ENCODE peak calls at places on chromosomes 6 and 20, in eight cellular contexts. T is stomach, H is left lung, F is HepG2, N is gastrocnemius medialis, P is WERI-Rb-1, S is MM.1S, R is fibroblast of pulmonary artery. J is an unnamed sample.

GRCh38 chr6:150775804-150776203 is 89.7 kb upstream of the MTHFD1L start:
- DNase-seq in F (no peak), R (no peak), S (no peak), H (no peak), P (no peak), N (no peak), T (no peak), J (no peak)

GRCh38 chr20:64106981-64107735 is at the start of gene NPBWR2:
- DNase-seq in R (no peak), F (no peak), N (no peak), H (peak), S (no peak), P (no peak), T (no peak), J (no peak)

GRCh38 chr6:145736854-145737181 is 1.5 kb upstream of the EPM2A start:
- DNase-seq in F (no peak), S (no peak), T (no peak), N (no peak), H (no peak), P (no peak), R (peak), J (no peak)

GRCh38 chr6:44219053-44219814 is 2.5 kb downstream of the MYMX start:
- DNase-seq in N (peak), T (peak), F (peak), S (peak), R (peak), P (peak), H (peak), J (no peak)

GRCh38 chr6:81806793-81807565 is 54.5 kb upstream of the TENT5A start:
- DNase-seq in N (no peak), S (no peak), P (no peak), H (no peak), T (no peak), R (no peak), F (peak), J (no peak)

GRCh38 chr6:41453232-41453631 is 92.9 kb upstream of the FOXP4 start:
- DNase-seq in P (no peak), T (no peak), F (no peak), H (no peak), N (no peak), R (no peak), S (no peak), J (no peak)

GRCh38 chr6:162899148-162899547 is 171.4 kb downstream of the PACRG start:
- DNase-seq in F (no peak), H (no peak), T (no peak), P (no peak), N (no peak), S (no peak), R (no peak), J (no peak)

GRCh38 chr20:63735859-63736718 is at the start of gene LIME1:
- DNase-seq in F (no peak), R (no peak), P (no peak), S (peak), N (no peak), H (no peak), T (peak), J (peak)

GRCh38 chr6:18503588-18504231 is 116.6 kb downstream of the RNF144B start:
- DNase-seq in H (peak), P (peak), R (peak), F (peak), T (peak), N (peak), S (peak), J (peak)

GRCh38 chr6:164753517-164753916 is 555.9 kb downstream of the C6orf118 start:
- DNase-seq in P (no peak), S (no peak), T (no peak), F (no peak), H (no peak), R (peak), N (no peak), J (no peak)

GRCh38 chr6:141413196-141413595 is 719.5 kb upstream of the GJE1 start:
- DNase-seq in T (no peak), H (no peak), S (no peak), P (no peak), N (no peak), F (no peak), R (no peak), J (no peak)

GRCh38 chr20:32570401-32571190 is 14.5 kb downstream of the NOL4L start:
- DNase-seq in H (no peak), N (no peak), P (no peak), F (no peak), R (no peak), S (no peak), T (no peak), J (no peak)

GRCh38 chr6:93749191-93749590 is 329.8 kb upstream of the EPHA7 start:
- DNase-seq in H (no peak), S (no peak), F (no peak), P (no peak), T (no peak), R (peak), N (no peak), J (no peak)

GRCh38 chr6:158174514-158174913 is 6.4 kb downstream of the GTF2H5 start:
- DNase-seq in F (no peak), T (no peak), R (peak), P (no peak), S (no peak), N (no peak), H (no peak), J (no peak)

GRCh38 chr6:142751452-142751851 is 193.5 kb downstream of the HIVEP2 start:
- DNase-seq in S (no peak), N (no peak), R (no peak), H (no peak), T (no peak), F (no peak), P (no peak), J (no peak)

GRCh38 chr6:37615564-37616340 is 81.9 kb downstream of the MDGA1 start:
- DNase-seq in H (no peak), F (no peak), P (no peak), S (no peak), R (no peak), T (no peak), N (no peak), J (no peak)

GRCh38 chr6:26225848-26226590 is 138.8 kb downstream of the HFE start:
- DNase-seq in P (no peak), F (no peak), T (no peak), R (no peak), N (no peak), S (no peak), H (no peak), J (no peak)
- H3K4me3 ChIP-seq in P (no peak), F (no peak), T (no peak), R (peak), N (no peak), S (no peak), H (no peak), J (no peak)

GRCh38 chr6:470901-471448 is 79.4 kb downstream of the IRF4 start:
- DNase-seq in P (no peak), N (no peak), H (no peak), S (no peak), T (no peak), F (no peak), R (no peak), J (no peak)
- H3K4me3 ChIP-seq in P (no peak), N (no peak), H (no peak), S (no peak), T (no peak), F (no peak), R (no peak), J (no peak)

GRCh38 chr6:30717129-30717844 is at the start of gene MDC1:
- DNase-seq in H (peak), P (peak), F (peak), T (peak), S (peak), R (peak), N (peak), J (peak)
- H3K4me3 ChIP-seq in H (peak), P (peak), F (peak), T (peak), S (peak), R (peak), N (peak), J (peak)

GRCh38 chr6:57261896-57262295 is 39.8 kb upstream of the RAB23 start:
- DNase-seq in H (no peak), R (no peak), N (no peak), F (no peak), T (no peak), P (no peak), S (no peak), J (no peak)
- H3K4me3 ChIP-seq in H (no peak), R (no peak), N (no peak), F (no peak), T (no peak), P (no peak), S (no peak), J (no peak)

GRCh38 chr6:85126448-85127178 is 323.3 kb upstream of the NT5E start:
- DNase-seq in N (no peak), R (peak), T (no peak), H (no peak), F (peak), S (peak), P (peak), J (peak)
- H3K4me3 ChIP-seq in N (no peak), R (no peak), T (no peak), H (no peak), F (no peak), S (peak), P (no peak), J (no peak)

GRCh38 chr20:30489604-30490003 is 767.9 kb upstream of the DEFB115 start:
- DNase-seq in P (no peak), N (no peak), F (no peak), R (no peak), S (no peak), T (peak), H (no peak), J (no peak)
- H3K4me3 ChIP-seq in P (no peak), N (no peak), F (no peak), R (no peak), S (no peak), T (no peak), H (no peak), J (no peak)